ENCODE peak calls at places on chromosomes 2 and 18, in six cellular contexts. T is foreskin fibroblast, G is uterus, F is fibroblast of mammary gland, S is AG04449, D is OCI-LY7. Q is an unnamed sample.

GRCh38 chr2:109217362-109218086 is 88.5 kb downstream of the SH3RF3 start:
- DNase-seq in S (peak), F (peak), T (peak), G (no peak), D (no peak), Q (peak)

GRCh38 chr2:76268928-76269327 is 558.2 kb upstream of the GCFC2 start:
- DNase-seq in D (no peak), T (no peak), F (peak), G (no peak), S (no peak), Q (no peak)

GRCh38 chr18:22432672-22433137 is 15.0 kb upstream of the CTAGE1 start:
- DNase-seq in D (no peak), T (peak), S (peak), F (peak), G (peak), Q (no peak)

GRCh38 chr18:79382681-79383387 is 12.9 kb upstream of the NFATC1 start:
- DNase-seq in S (no peak), G (no peak), D (no peak), F (no peak), T (no peak), Q (no peak)

GRCh38 chr2:287471-287885 is 413 bp downstream of the ALKAL2 start:
- DNase-seq in T (no peak), D (no peak), F (peak), S (no peak), G (peak), Q (no peak)

GRCh38 chr2:133569416-133569815 is 1.2 kb upstream of the NCKAP5 start:
- DNase-seq in G (no peak), D (no peak), F (no peak), S (no peak), T (no peak), Q (no peak)

GRCh38 chr18:79524181-79525078 is 128.7 kb downstream of the NFATC1 start:
- DNase-seq in F (no peak), S (no peak), T (no peak), D (peak), G (no peak), Q (no peak)

GRCh38 chr2:5330961-5331360 is 361.2 kb upstream of the SOX11 start:
- DNase-seq in G (no peak), D (no peak), S (no peak), F (no peak), T (no peak), Q (no peak)

GRCh38 chr18:53458944-53459580 is 765.4 kb downstream of the MBD2 start:
- DNase-seq in S (peak), F (peak), T (no peak), D (no peak), G (no peak), Q (no peak)

GRCh38 chr2:155442755-155443372 is 744.4 kb downstream of the KCNJ3 start:
- DNase-seq in D (no peak), S (no peak), G (no peak), F (peak), T (no peak), Q (no peak)

GRCh38 chr18:26741041-26741440 is 124.5 kb downstream of the AQP4 start:
- DNase-seq in D (no peak), S (no peak), T (peak), G (no peak), F (peak), Q (no peak)

GRCh38 chr18:44682181-44682870 is 1.6 kb downstream of the SETBP1 start:
- DNase-seq in T (no peak), S (no peak), D (no peak), F (no peak), G (peak), Q (no peak)

GRCh38 chr2:15965564-15966019 is 25.2 kb downstream of the MYCN start:
- DNase-seq in T (no peak), D (no peak), S (no peak), G (no peak), F (no peak), Q (peak)

GRCh38 chr18:78912336-78912735 is 67.3 kb upstream of the SALL3 start:
- DNase-seq in D (no peak), G (no peak), S (no peak), F (no peak), T (no peak), Q (no peak)

GRCh38 chr2:128778843-128779242 is 460.2 kb upstream of the HS6ST1 start:
- DNase-seq in D (no peak), G (no peak), F (no peak), T (no peak), S (no peak), Q (no peak)

GRCh38 chr18:64330976-64331375 is 182.1 kb upstream of the LINC00305 start:
- DNase-seq in F (no peak), S (no peak), G (no peak), D (no peak), T (no peak), Q (no peak)

GRCh38 chr2:156483741-156484173 is 47.6 kb downstream of the GPD2 start:
- DNase-seq in T (no peak), D (no peak), S (no peak), F (no peak), G (no peak), Q (no peak)

GRCh38 chr2:145094353-145094752 is 574.4 kb upstream of the ZEB2 start:
- DNase-seq in G (no peak), D (no peak), T (peak), F (peak), S (no peak), Q (no peak)

GRCh38 chr2:161208527-161209139 is 48.4 kb downstream of the TANK start:
- DNase-seq in S (peak), F (peak), G (no peak), D (no peak), T (peak), Q (no peak)

GRCh38 chr2:185316383-185316782 is 422.2 kb upstream of the FSIP2 start:
- DNase-seq in D (no peak), S (no peak), F (no peak), G (no peak), T (no peak), Q (peak)

GRCh38 chr2:20447437-20448245 is 767 bp downstream of the RHOB start:
- DNase-seq in T (no peak), S (no peak), D (no peak), G (peak), F (peak), Q (no peak)

GRCh38 chr2:205188516-205189138 is 493.7 kb upstream of the NRP2 start:
- DNase-seq in D (no peak), G (peak), T (peak), F (peak), S (no peak), Q (no peak)

GRCh38 chr2:190585000-190585678 is 50.6 kb upstream of the NEMP2 start:
- DNase-seq in T (no peak), G (no peak), F (no peak), S (no peak), D (no peak), Q (no peak)

GRCh38 chr2:129849559-129850160 is 129.8 kb upstream of the RAB6C start:
- DNase-seq in S (peak), T (peak), F (peak), D (peak), G (no peak), Q (peak)

GRCh38 chr18:22467760-22468553 is 50.2 kb upstream of the CTAGE1 start:
- DNase-seq in F (peak), G (peak), T (peak), S (peak), D (no peak), Q (no peak)

GRCh38 chr2:132911726-132912724 is 242.0 kb upstream of the LYPD1 start:
- DNase-seq in D (no peak), T (no peak), G (peak), F (no peak), S (no peak), Q (no peak)

GRCh38 chr18:49959176-49959575 is 145.8 kb upstream of the ACAA2 start:
- DNase-seq in F (no peak), T (no peak), S (no peak), D (no peak), G (no peak), Q (peak)

GRCh38 chr2:60483400-60483799 is 70.1 kb downstream of the BCL11A start:
- DNase-seq in D (no peak), G (no peak), T (peak), F (peak), S (peak), Q (no peak)

GRCh38 chr2:201777043-201777442 is 3.7 kb downstream of the ALS2 start:
- DNase-seq in G (no peak), S (no peak), T (no peak), D (no peak), F (no peak), Q (no peak)

GRCh38 chr2:195656131-195656858 is 731 bp upstream of the SLC39A10 start:
- DNase-seq in S (no peak), T (no peak), F (no peak), D (no peak), G (no peak), Q (no peak)

GRCh38 chr2:84894758-84895520 is 10.5 kb upstream of the TMSB10 start:
- DNase-seq in F (peak), S (no peak), G (no peak), T (no peak), D (peak), Q (peak)

GRCh38 chr2:185857676-185858075 is 119.1 kb downstream of the FSIP2 start:
- DNase-seq in T (no peak), F (peak), D (no peak), G (no peak), S (no peak), Q (no peak)

GRCh38 chr2:226800941-226801784 is 1.5 kb upstream of the IRS1 start:
- DNase-seq in G (peak), S (no peak), D (peak), T (peak), F (peak), Q (peak)

GRCh38 chr2:181305151-181306123 is 151.7 kb upstream of the ITGA4 start:
- DNase-seq in F (peak), T (no peak), G (no peak), D (peak), S (no peak), Q (peak)

GRCh38 chr2:233740875-233741274 is 12.0 kb downstream of the UGT1A3 start:
- DNase-seq in G (no peak), F (no peak), T (no peak), D (no peak), S (no peak), Q (no peak)

GRCh38 chr2:62465741-62466500 is 40.1 kb downstream of the TMEM17 start:
- DNase-seq in G (peak), S (no peak), F (peak), T (no peak), D (no peak), Q (no peak)

GRCh38 chr2:169077674-169078240 is 8.4 kb downstream of the DHRS9 start:
- DNase-seq in G (no peak), T (no peak), D (no peak), F (peak), S (no peak), Q (no peak)

DNA sequence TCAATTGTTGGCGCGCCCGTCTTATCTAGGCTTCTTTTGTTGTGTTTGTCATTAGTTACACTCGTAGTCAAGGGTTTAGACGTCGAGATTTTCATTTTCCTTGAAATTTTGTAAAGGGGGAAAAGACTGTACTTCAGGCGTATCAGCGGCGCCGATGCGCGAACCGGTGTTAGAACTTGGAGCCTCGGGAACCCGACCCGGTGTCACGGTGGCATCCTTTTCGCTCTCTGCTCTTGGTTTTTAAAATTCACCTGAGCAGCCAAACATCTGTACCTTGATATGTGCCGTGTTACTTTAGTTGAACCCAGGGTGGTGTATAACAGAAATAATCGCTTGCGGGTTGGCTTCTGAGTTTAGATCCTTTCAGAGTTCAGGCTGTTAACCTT is 649 bp downstream of the RMC1 start:
- DNase-seq in S (no peak), T (no peak), F (no peak), D (peak), G (no peak), Q (no peak)
- H3K4me3 ChIP-seq in S (peak), T (peak), F (peak), D (peak), G (peak), Q (peak)

GRCh38 chr2:237413293-237414055 is 490 bp downstream of the COL6A3 start:
- DNase-seq in F (peak), S (no peak), D (no peak), T (no peak), G (no peak), Q (no peak)
- H3K4me3 ChIP-seq in F (peak), S (peak), D (no peak), T (peak), G (peak), Q (no peak)

GRCh38 chr2:176066645-176067586 is 16.8 kb downstream of the EVX2 start:
- DNase-seq in D (no peak), G (no peak), S (no peak), F (no peak), T (no peak), Q (no peak)
- H3K4me3 ChIP-seq in D (no peak), G (no peak), S (peak), F (no peak), T (no peak), Q (no peak)

GRCh38 chr2:218984239-218985020 is 554 bp downstream of the FEV start:
- DNase-seq in S (no peak), F (no peak), T (no peak), G (no peak), D (no peak), Q (no peak)
- H3K4me3 ChIP-seq in S (no peak), F (no peak), T (no peak), G (no peak), D (no peak), Q (no peak)

DNA sequence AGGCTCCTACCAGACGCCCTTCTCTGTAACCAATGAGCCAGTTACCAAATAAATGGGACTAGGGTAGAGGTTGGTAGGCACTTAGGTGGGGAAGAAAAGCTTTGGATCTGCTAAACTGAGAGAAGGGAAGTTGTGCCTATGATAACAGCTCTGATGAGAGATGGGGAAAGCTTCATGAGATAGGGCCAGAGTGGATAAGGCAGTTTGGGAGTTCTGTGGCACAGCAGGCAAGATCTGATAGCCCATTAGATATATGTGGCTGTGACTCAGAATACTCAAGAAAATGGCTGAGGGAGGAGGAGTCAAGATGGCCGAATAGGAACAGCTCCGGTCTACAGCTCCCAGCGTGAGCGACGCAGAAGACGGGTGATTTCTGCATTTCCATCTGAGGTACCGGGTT is 99.8 kb downstream of the PDE11A start:
- DNase-seq in T (no peak), S (no peak), F (no peak), D (no peak), G (no peak), Q (no peak)
- H3K4me3 ChIP-seq in T (no peak), S (no peak), F (no peak), D (no peak), G (no peak), Q (no peak)

GRCh38 chr2:230227216-230227615 is 1.7 kb downstream of the SP140 start:
- DNase-seq in F (no peak), D (no peak), G (no peak), S (no peak), T (no peak), Q (no peak)
- H3K4me3 ChIP-seq in F (no peak), D (peak), G (no peak), S (no peak), T (no peak), Q (no peak)

GRCh38 chr2:3535794-3536681 is 16.7 kb upstream of the ADI1 start:
- DNase-seq in F (peak), T (peak), S (peak), D (peak), G (peak), Q (no peak)
- H3K4me3 ChIP-seq in F (peak), T (peak), S (peak), D (peak), G (peak), Q (no peak)

DNA sequence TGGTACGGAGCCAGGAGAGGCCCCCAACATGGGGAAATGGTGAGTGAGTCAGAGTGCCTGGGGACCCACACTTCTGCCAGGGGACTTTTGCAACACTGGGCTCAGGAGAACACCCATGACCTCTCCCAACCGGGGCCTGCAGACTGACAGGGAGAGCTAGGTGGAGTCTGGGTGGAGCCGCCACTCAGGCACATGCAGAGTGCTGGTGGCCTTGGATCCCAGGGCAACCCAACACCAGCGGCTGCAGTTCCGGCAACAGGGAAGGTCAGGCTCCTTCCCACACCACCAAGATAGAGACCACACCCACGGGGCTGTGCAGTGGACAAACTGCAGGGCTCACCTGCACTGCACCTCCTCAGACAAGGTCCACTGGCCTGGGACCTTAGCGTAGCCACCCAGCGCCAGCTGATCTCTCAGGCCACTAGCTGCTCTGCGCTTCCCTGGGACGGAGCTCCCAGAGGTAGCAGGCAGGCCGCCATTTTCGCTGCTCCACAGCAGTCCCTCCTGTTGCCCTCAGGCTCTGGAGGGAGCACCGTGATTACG is 99.0 kb downstream of the EFEMP1 start:
- DNase-seq in G (no peak), S (no peak), T (no peak), D (no peak), F (no peak), Q (no peak)
- H3K4me3 ChIP-seq in G (no peak), S (no peak), T (no peak), D (no peak), F (no peak), Q (no peak)

GRCh38 chr2:127664065-127664894 is 11.1 kb downstream of the LIMS2 start:
- DNase-seq in F (no peak), G (peak), S (no peak), T (no peak), D (no peak), Q (no peak)
- H3K4me3 ChIP-seq in F (no peak), G (peak), S (no peak), T (no peak), D (no peak), Q (no peak)

Q was measured in Jurkat, Clone E6-1.